ENCODE peak calls at places on chromosome 15, in ten cellular contexts. Y is lower lobe of right lung; K is stimulated activated CD4-positive, alpha-beta T cell treated with anti-CD3 and anti-CD28 coated beads, Interleukin-2, amount 100 ng/mL, for 48 hours; G is EL; L is stimulated activated CD8-positive, alpha-beta memory T cell treated with anti-CD3 and anti-CD28 coated beads, Interleukin-15, amount 100 ng/mL, for 24 hours; E is AG09319; I is ureter; B is AML-193; X is H4; R is HCT116. T is an unnamed sample.

GRCh38 chr15:88985547-88986393 is 72.6 kb upstream of the MFGE8 start:
- DNase-seq in Y (no peak), K (no peak), G (no peak), L (no peak), E (no peak), I (no peak), B (no peak), X (no peak), R (no peak), T (no peak)

GRCh38 chr15:82177291-82178010 is 85.1 kb downstream of the EFL1 start:
- DNase-seq in Y (no peak), K (no peak), G (peak), L (no peak), E (peak), I (no peak), B (peak), X (no peak), R (no peak), T (no peak)

GRCh38 chr15:22871481-22872076 is 33.1 kb downstream of the NIPA2 start:
- DNase-seq in Y (no peak), K (no peak), G (no peak), L (no peak), E (no peak), I (no peak), B (no peak), X (no peak), R (no peak), T (no peak)

GRCh38 chr15:74826372-74826819 is at the start of gene CPLX3:
- DNase-seq in Y (no peak), K (no peak), G (no peak), L (no peak), E (no peak), I (no peak), B (no peak), X (no peak), R (no peak), T (no peak)

GRCh38 chr15:64288999-64289398 is 67.0 kb downstream of the CSNK1G1 start:
- DNase-seq in Y (peak), K (no peak), G (no peak), L (no peak), E (no peak), I (no peak), B (no peak), X (peak), R (no peak), T (no peak)

GRCh38 chr15:49814709-49815108 is 193.9 kb downstream of the DTWD1 start:
- DNase-seq in Y (no peak), K (no peak), G (no peak), L (no peak), E (no peak), I (no peak), B (no peak), X (no peak), R (no peak), T (no peak)

GRCh38 chr15:56934269-56934668 is 15.8 kb downstream of the TCF12 start:
- DNase-seq in Y (no peak), K (no peak), G (no peak), L (no peak), E (no peak), I (no peak), B (no peak), X (no peak), R (no peak), T (no peak)

GRCh38 chr15:72861511-72861910 is 78.0 kb upstream of the ADPGK start:
- DNase-seq in Y (no peak), K (no peak), G (no peak), L (no peak), E (no peak), I (peak), B (no peak), X (no peak), R (no peak), T (no peak)

GRCh38 chr15:56047354-56047753 is 53.9 kb upstream of the NEDD4 start:
- DNase-seq in Y (no peak), K (no peak), G (no peak), L (no peak), E (no peak), I (no peak), B (no peak), X (no peak), R (no peak), T (no peak)

GRCh38 chr15:77616072-77616471 is 16.6 kb downstream of the LINGO1 start:
- DNase-seq in Y (no peak), K (no peak), G (no peak), L (no peak), E (no peak), I (no peak), B (no peak), X (no peak), R (no peak), T (no peak)

GRCh38 chr15:29857196-29857595 is 34.9 kb upstream of the TJP1 start:
- DNase-seq in Y (no peak), K (no peak), G (no peak), L (no peak), E (no peak), I (no peak), B (no peak), X (peak), R (no peak), T (no peak)

GRCh38 chr15:67433495-67434099 is 87.3 kb upstream of the C15orf61 start:
- DNase-seq in Y (no peak), K (peak), G (peak), L (no peak), E (peak), I (peak), B (peak), X (peak), R (peak), T (no peak)

GRCh38 chr15:39269821-39270220 is 311.1 kb upstream of the THBS1 start:
- DNase-seq in Y (no peak), K (no peak), G (no peak), L (no peak), E (no peak), I (no peak), B (no peak), X (no peak), R (no peak), T (no peak)

GRCh38 chr15:99721104-99721778 is 12.0 kb downstream of the LYSMD4 start:
- DNase-seq in Y (no peak), K (no peak), G (no peak), L (no peak), E (no peak), I (no peak), B (no peak), X (no peak), R (no peak), T (no peak)

GRCh38 chr15:80246425-80246894 is 5.6 kb downstream of the CTXND1 start:
- DNase-seq in Y (no peak), K (no peak), G (no peak), L (no peak), E (no peak), I (no peak), B (no peak), X (no peak), R (no peak), T (peak)

GRCh38 chr15:45715528-45715927 is 80.7 kb downstream of the SQOR start:
- DNase-seq in Y (no peak), K (no peak), G (no peak), L (no peak), E (no peak), I (no peak), B (peak), X (peak), R (no peak), T (no peak)

GRCh38 chr15:74635228-74635627 is 19.6 kb downstream of the CLK3 start:
- DNase-seq in Y (peak), K (peak), G (peak), L (peak), E (no peak), I (no peak), B (peak), X (peak), R (no peak), T (no peak)

GRCh38 chr15:27339138-27339537 is 368.2 kb downstream of the GABRG3 start:
- DNase-seq in Y (no peak), K (no peak), G (no peak), L (no peak), E (no peak), I (no peak), B (no peak), X (no peak), R (no peak), T (no peak)

GRCh38 chr15:75672646-75673425 is 25.1 kb downstream of the SNX33 start:
- DNase-seq in Y (no peak), K (no peak), G (peak), L (no peak), E (no peak), I (no peak), B (no peak), X (peak), R (no peak), T (no peak)

GRCh38 chr15:29968099-29968892 is 114.5 kb upstream of the GOLGA8J start:
- DNase-seq in Y (no peak), K (no peak), G (peak), L (no peak), E (no peak), I (no peak), B (no peak), X (no peak), R (no peak), T (peak)

GRCh38 chr15:79184465-79184892 is 93.9 kb upstream of the RASGRF1 start:
- DNase-seq in Y (peak), K (peak), G (peak), L (peak), E (no peak), I (peak), B (peak), X (peak), R (peak), T (no peak)

GRCh38 chr15:56165234-56165633 is 78.4 kb downstream of the RFX7 start:
- DNase-seq in Y (no peak), K (no peak), G (no peak), L (no peak), E (no peak), I (no peak), B (no peak), X (no peak), R (no peak), T (no peak)